ENCODE peak calls at places on chromosome 22, in seven cellular contexts. Q is astrocyte of the hippocampus; Y is hepatic stellate cell; K is Daoy; W is lower leg skin; I is stimulated activated CD4-positive, alpha-beta T cell treated with anti-CD3 and anti-CD28 coated beads, Interleukin-15, amount 100 ng/mL, for 1 hour; N is NCI-H69. X is an unnamed sample.

GRCh38 chr22:36376265-36376664 is 11.5 kb downstream of the MYH9 start:
- DNase-seq in Q (no peak), Y (no peak), K (no peak), W (no peak), I (no peak), N (no peak), X (no peak)

GRCh38 chr22:50278461-50278860 is 8.3 kb upstream of the MAPK11 start:
- DNase-seq in Q (no peak), Y (no peak), K (no peak), W (no peak), I (no peak), N (no peak), X (no peak)

GRCh38 chr22:29426476-29426875 is 11.9 kb upstream of the RFPL1 start:
- DNase-seq in Q (no peak), Y (no peak), K (no peak), W (no peak), I (no peak), N (no peak), X (no peak)

GRCh38 chr22:33006220-33006954 is 51.8 kb downstream of the SYN3 start:
- DNase-seq in Q (no peak), Y (no peak), K (no peak), W (peak), I (no peak), N (peak), X (no peak)

GRCh38 chr22:42371112-42371900 is 60.9 kb downstream of the NFAM1 start:
- DNase-seq in Q (no peak), Y (no peak), K (no peak), W (no peak), I (no peak), N (peak), X (no peak)

GRCh38 chr22:31400023-31400397 is 606 bp downstream of the DRG1 start:
- DNase-seq in Q (peak), Y (peak), K (peak), W (no peak), I (no peak), N (peak), X (no peak)

GRCh38 chr22:31295831-31296230 is 3.5 kb upstream of the PIK3IP1 start:
- DNase-seq in Q (no peak), Y (no peak), K (no peak), W (no peak), I (no peak), N (peak), X (no peak)

GRCh38 chr22:29330753-29331152 is 15.3 kb upstream of the RASL10A start:
- DNase-seq in Q (no peak), Y (no peak), K (peak), W (no peak), I (no peak), N (peak), X (no peak)

GRCh38 chr22:31210830-31211503 is 1.1 kb upstream of the LIMK2 start:
- DNase-seq in Q (no peak), Y (no peak), K (no peak), W (no peak), I (no peak), N (peak), X (no peak)

GRCh38 chr22:49571326-49571725 is 256.3 kb downstream of the BRD1 start:
- DNase-seq in Q (no peak), Y (no peak), K (no peak), W (no peak), I (no peak), N (no peak), X (peak)

GRCh38 chr22:40156001-40156516 is 21.7 kb upstream of the TNRC6B start:
- DNase-seq in Q (peak), Y (peak), K (peak), W (no peak), I (no peak), N (peak), X (no peak)

GRCh38 chr22:46963672-46964545 is 201.5 kb downstream of the TBC1D22A start:
- DNase-seq in Q (no peak), Y (no peak), K (no peak), W (peak), I (no peak), N (peak), X (no peak)

GRCh38 chr22:45105281-45105700 is 58.4 kb upstream of the NUP50 start:
- DNase-seq in Q (peak), Y (no peak), K (peak), W (no peak), I (no peak), N (peak), X (no peak)

GRCh38 chr22:49553076-49553475 is 274.6 kb downstream of the BRD1 start:
- DNase-seq in Q (no peak), Y (no peak), K (no peak), W (peak), I (no peak), N (no peak), X (no peak)

GRCh38 chr22:42116848-42117424 is 13.7 kb downstream of the CYP2D6 start:
- DNase-seq in Q (no peak), Y (no peak), K (no peak), W (peak), I (no peak), N (peak), X (no peak)

GRCh38 chr22:29306175-29306829 is at the start of gene GAS2L1:
- DNase-seq in Q (peak), Y (peak), K (peak), W (peak), I (peak), N (peak), X (peak)

GRCh38 chr22:49771266-49772065 is 56.2 kb downstream of the BRD1 start:
- DNase-seq in Q (no peak), Y (no peak), K (no peak), W (no peak), I (no peak), N (no peak), X (no peak)

GRCh38 chr22:44587004-44587793 is 89.2 kb upstream of the RTL6 start:
- DNase-seq in Q (peak), Y (no peak), K (no peak), W (peak), I (no peak), N (peak), X (no peak)

GRCh38 chr22:21020802-21021429 is 6.0 kb downstream of the P2RX6 start:
- DNase-seq in Q (no peak), Y (peak), K (no peak), W (no peak), I (no peak), N (peak), X (no peak)

GRCh38 chr22:21974058-21974649 is 8.4 kb downstream of the TOP3B start:
- DNase-seq in Q (no peak), Y (no peak), K (no peak), W (no peak), I (no peak), N (no peak), X (no peak)

GRCh38 chr22:37284807-37285355 is 2.6 kb downstream of the CYTH4 start:
- DNase-seq in Q (no peak), Y (no peak), K (no peak), W (no peak), I (no peak), N (no peak), X (no peak)

GRCh38 chr22:23538502-23538860 is 41.6 kb downstream of the IGLL1 start:
- DNase-seq in Q (no peak), Y (no peak), K (no peak), W (peak), I (no peak), N (peak), X (no peak)

GRCh38 chr22:45286854-45287551 is 2.3 kb downstream of the UPK3A start:
- DNase-seq in Q (no peak), Y (no peak), K (no peak), W (no peak), I (no peak), N (no peak), X (no peak)

GRCh38 chr22:38314992-38315800 is 2.0 kb downstream of the CSNK1E start:
- DNase-seq in Q (peak), Y (no peak), K (no peak), W (peak), I (no peak), N (peak), X (peak)

GRCh38 chr22:17806437-17806836 is 32.2 kb upstream of the BID start:
- DNase-seq in Q (no peak), Y (no peak), K (no peak), W (no peak), I (no peak), N (no peak), X (no peak)